ENCODE peak calls at places on chromosomes 1 and 21, in nine cellular contexts. One of them, this sample, is unnamed.

GRCh38 chr1:20521960-20522861 is 14.3 kb upstream of the MUL1 start:
- DNase-seq in effector CD4-positive, alpha-beta T cell: peak; percentile 63
- DNase-seq in stimulated activated naive B cell treated with anti-CD40 and anti-IgM and Interleukin-4, amounts not matched to agents 10 μg/mL and 1 μg/mL and 100 μg/mL, for 72 hours: peak; percentile 41
- DNase-seq in EL: peak; percentile 83
- DNase-seq in OCI-M1: peak; percentile 89
- DNase-seq in globus pallidus: peak; percentile 38
- DNase-seq in fibroblast of lung: peak; percentile 81
- DNase-seq in A172: peak; percentile 55
- DNase-seq in AG09309: peak; percentile 11
- DNase-seq in this sample: peak; percentile 89

GRCh38 chr21:26909972-26910371 is 56.9 kb downstream of the ADAMTS5 start:
- DNase-seq in globus pallidus: no peak
- DNase-seq in EL: peak; percentile 33
- DNase-seq in OCI-M1: no peak
- DNase-seq in stimulated activated naive B cell treated with anti-CD40 and anti-IgM and Interleukin-4, amounts not matched to agents 10 μg/mL and 1 μg/mL and 100 μg/mL, for 72 hours: no peak
- DNase-seq in A172: no peak
- DNase-seq in effector CD4-positive, alpha-beta T cell: no peak
- DNase-seq in AG09309: no peak
- DNase-seq in fibroblast of lung: peak; percentile 9
- DNase-seq in this sample: no peak

GRCh38 chr1:12143631-12144155 is 23.1 kb upstream of the TNFRSF1B start:
- DNase-seq in stimulated activated naive B cell treated with anti-CD40 and anti-IgM and Interleukin-4, amounts not matched to agents 10 μg/mL and 1 μg/mL and 100 μg/mL, for 72 hours: peak; percentile 59
- DNase-seq in A172: peak; percentile 90
- DNase-seq in OCI-M1: peak; percentile 21
- DNase-seq in effector CD4-positive, alpha-beta T cell: no peak
- DNase-seq in globus pallidus: peak; percentile 68
- DNase-seq in EL: peak; percentile 99
- DNase-seq in fibroblast of lung: peak; percentile 95
- DNase-seq in AG09309: peak; percentile 91
- DNase-seq in this sample: peak; percentile 68

GRCh38 chr1:52365091-52365745 is 787 bp downstream of the CC2D1B start:
- DNase-seq in A172: peak; percentile 73
- DNase-seq in fibroblast of lung: peak; percentile 77
- DNase-seq in OCI-M1: peak; percentile 73
- DNase-seq in stimulated activated naive B cell treated with anti-CD40 and anti-IgM and Interleukin-4, amounts not matched to agents 10 μg/mL and 1 μg/mL and 100 μg/mL, for 72 hours: no peak
- DNase-seq in AG09309: peak; percentile 10
- DNase-seq in effector CD4-positive, alpha-beta T cell: no peak
- DNase-seq in EL: peak; percentile 86
- DNase-seq in globus pallidus: peak; percentile 32
- DNase-seq in this sample: peak; percentile 44

GRCh38 chr1:1760715-1761114 is 17.6 kb downstream of the NADK start:
- DNase-seq in AG09309: no peak
- DNase-seq in A172: no peak
- DNase-seq in OCI-M1: no peak
- DNase-seq in effector CD4-positive, alpha-beta T cell: no peak
- DNase-seq in fibroblast of lung: no peak
- DNase-seq in globus pallidus: no peak
- DNase-seq in EL: no peak
- DNase-seq in stimulated activated naive B cell treated with anti-CD40 and anti-IgM and Interleukin-4, amounts not matched to agents 10 μg/mL and 1 μg/mL and 100 μg/mL, for 72 hours: no peak
- DNase-seq in this sample: no peak

GRCh38 chr1:51421961-51422360 is 91.6 kb upstream of the TTC39A start:
- DNase-seq in OCI-M1: peak; percentile 85
- DNase-seq in AG09309: no peak
- DNase-seq in globus pallidus: peak; percentile 64
- DNase-seq in EL: peak; percentile 43
- DNase-seq in effector CD4-positive, alpha-beta T cell: no peak
- DNase-seq in fibroblast of lung: peak; percentile 86
- DNase-seq in A172: peak; percentile 55
- DNase-seq in stimulated activated naive B cell treated with anti-CD40 and anti-IgM and Interleukin-4, amounts not matched to agents 10 μg/mL and 1 μg/mL and 100 μg/mL, for 72 hours: no peak
- DNase-seq in this sample: peak; percentile 60

GRCh38 chr1:24311731-24312130 is 7.4 kb upstream of the GRHL3 start:
- DNase-seq in globus pallidus: no peak
- DNase-seq in fibroblast of lung: no peak
- DNase-seq in AG09309: no peak
- DNase-seq in effector CD4-positive, alpha-beta T cell: no peak
- DNase-seq in EL: no peak
- DNase-seq in OCI-M1: peak; percentile 43
- DNase-seq in A172: no peak
- DNase-seq in stimulated activated naive B cell treated with anti-CD40 and anti-IgM and Interleukin-4, amounts not matched to agents 10 μg/mL and 1 μg/mL and 100 μg/mL, for 72 hours: no peak
- DNase-seq in this sample: no peak

GRCh38 chr21:31554511-31555022 is 104.9 kb upstream of the SOD1 start:
- DNase-seq in AG09309: no peak
- DNase-seq in effector CD4-positive, alpha-beta T cell: no peak
- DNase-seq in OCI-M1: no peak
- DNase-seq in fibroblast of lung: no peak
- DNase-seq in stimulated activated naive B cell treated with anti-CD40 and anti-IgM and Interleukin-4, amounts not matched to agents 10 μg/mL and 1 μg/mL and 100 μg/mL, for 72 hours: no peak
- DNase-seq in globus pallidus: peak; percentile 35
- DNase-seq in A172: peak; percentile 25
- DNase-seq in EL: peak; percentile 55
- DNase-seq in this sample: no peak

GRCh38 chr1:219041141-219041540 is 132.5 kb upstream of the LYPLAL1 start:
- DNase-seq in effector CD4-positive, alpha-beta T cell: no peak
- DNase-seq in A172: peak; percentile 45
- DNase-seq in fibroblast of lung: peak; percentile 89
- DNase-seq in globus pallidus: no peak
- DNase-seq in EL: peak; percentile 78
- DNase-seq in stimulated activated naive B cell treated with anti-CD40 and anti-IgM and Interleukin-4, amounts not matched to agents 10 μg/mL and 1 μg/mL and 100 μg/mL, for 72 hours: no peak
- DNase-seq in AG09309: no peak
- DNase-seq in OCI-M1: peak; percentile 72
- DNase-seq in this sample: no peak

GRCh38 chr1:22318279-22318983 is 133.2 kb upstream of the ZBTB40 start:
- DNase-seq in effector CD4-positive, alpha-beta T cell: no peak
- DNase-seq in A172: no peak
- DNase-seq in EL: peak; percentile 25
- DNase-seq in AG09309: no peak
- DNase-seq in OCI-M1: no peak
- DNase-seq in stimulated activated naive B cell treated with anti-CD40 and anti-IgM and Interleukin-4, amounts not matched to agents 10 μg/mL and 1 μg/mL and 100 μg/mL, for 72 hours: no peak
- DNase-seq in fibroblast of lung: no peak
- DNase-seq in globus pallidus: peak; percentile 5
- DNase-seq in this sample: no peak

GRCh38 chr1:57590978-57591377 is 167.1 kb upstream of the DAB1 start:
- DNase-seq in stimulated activated naive B cell treated with anti-CD40 and anti-IgM and Interleukin-4, amounts not matched to agents 10 μg/mL and 1 μg/mL and 100 μg/mL, for 72 hours: no peak
- DNase-seq in AG09309: no peak
- DNase-seq in OCI-M1: no peak
- DNase-seq in EL: no peak
- DNase-seq in globus pallidus: no peak
- DNase-seq in fibroblast of lung: no peak
- DNase-seq in A172: no peak
- DNase-seq in effector CD4-positive, alpha-beta T cell: no peak
- DNase-seq in this sample: no peak

GRCh38 chr1:85628791-85629531 is 48.4 kb downstream of the CCN1 start:
- DNase-seq in globus pallidus: no peak
- DNase-seq in A172: peak; percentile 75
- DNase-seq in OCI-M1: peak; percentile 73
- DNase-seq in fibroblast of lung: peak; percentile 91
- DNase-seq in AG09309: peak; percentile 82
- DNase-seq in EL: peak; percentile 91
- DNase-seq in stimulated activated naive B cell treated with anti-CD40 and anti-IgM and Interleukin-4, amounts not matched to agents 10 μg/mL and 1 μg/mL and 100 μg/mL, for 72 hours: no peak
- DNase-seq in effector CD4-positive, alpha-beta T cell: no peak
- DNase-seq in this sample: peak; percentile 21

GRCh38 chr1:23422313-23422877 is 2.2 kb downstream of the TCEA3 start:
- DNase-seq in OCI-M1: peak; percentile 60
- DNase-seq in effector CD4-positive, alpha-beta T cell: peak; percentile 18
- DNase-seq in stimulated activated naive B cell treated with anti-CD40 and anti-IgM and Interleukin-4, amounts not matched to agents 10 μg/mL and 1 μg/mL and 100 μg/mL, for 72 hours: no peak
- DNase-seq in globus pallidus: no peak
- DNase-seq in EL: peak; percentile 80
- DNase-seq in A172: peak; percentile 6
- DNase-seq in AG09309: no peak
- DNase-seq in fibroblast of lung: peak; percentile 82
- DNase-seq in this sample: peak; percentile 73

GRCh38 chr1:37158113-37158749 is 123.9 kb upstream of the GRIK3 start:
- DNase-seq in AG09309: no peak
- DNase-seq in EL: no peak
- DNase-seq in A172: no peak
- DNase-seq in effector CD4-positive, alpha-beta T cell: no peak
- DNase-seq in stimulated activated naive B cell treated with anti-CD40 and anti-IgM and Interleukin-4, amounts not matched to agents 10 μg/mL and 1 μg/mL and 100 μg/mL, for 72 hours: no peak
- DNase-seq in fibroblast of lung: no peak
- DNase-seq in OCI-M1: no peak
- DNase-seq in globus pallidus: peak; percentile 90
- DNase-seq in this sample: no peak

GRCh38 chr1:192151176-192151575 is 7.1 kb upstream of the RGS18 start:
- DNase-seq in AG09309: no peak
- DNase-seq in globus pallidus: no peak
- DNase-seq in fibroblast of lung: no peak
- DNase-seq in OCI-M1: no peak
- DNase-seq in A172: no peak
- DNase-seq in effector CD4-positive, alpha-beta T cell: no peak
- DNase-seq in stimulated activated naive B cell treated with anti-CD40 and anti-IgM and Interleukin-4, amounts not matched to agents 10 μg/mL and 1 μg/mL and 100 μg/mL, for 72 hours: no peak
- DNase-seq in EL: no peak
- DNase-seq in this sample: no peak

GRCh38 chr1:207861442-207862177 is 49.3 kb downstream of the CD34 start:
- DNase-seq in fibroblast of lung: no peak
- DNase-seq in EL: no peak
- DNase-seq in stimulated activated naive B cell treated with anti-CD40 and anti-IgM and Interleukin-4, amounts not matched to agents 10 μg/mL and 1 μg/mL and 100 μg/mL, for 72 hours: no peak
- DNase-seq in A172: no peak
- DNase-seq in OCI-M1: no peak
- DNase-seq in AG09309: no peak
- DNase-seq in effector CD4-positive, alpha-beta T cell: no peak
- DNase-seq in globus pallidus: no peak
- DNase-seq in this sample: peak; percentile 70

GRCh38 chr1:43867946-43868740 is 65.5 kb upstream of the ARTN start:
- DNase-seq in A172: no peak
- DNase-seq in globus pallidus: no peak
- DNase-seq in effector CD4-positive, alpha-beta T cell: no peak
- DNase-seq in fibroblast of lung: peak; percentile 91
- DNase-seq in OCI-M1: peak; percentile 51
- DNase-seq in AG09309: no peak
- DNase-seq in EL: peak; percentile 49
- DNase-seq in stimulated activated naive B cell treated with anti-CD40 and anti-IgM and Interleukin-4, amounts not matched to agents 10 μg/mL and 1 μg/mL and 100 μg/mL, for 72 hours: no peak
- DNase-seq in this sample: no peak

GRCh38 chr1:87295720-87296119 is 33.0 kb upstream of the LMO4 start:
- DNase-seq in A172: no peak
- DNase-seq in stimulated activated naive B cell treated with anti-CD40 and anti-IgM and Interleukin-4, amounts not matched to agents 10 μg/mL and 1 μg/mL and 100 μg/mL, for 72 hours: no peak
- DNase-seq in EL: no peak
- DNase-seq in OCI-M1: no peak
- DNase-seq in fibroblast of lung: no peak
- DNase-seq in effector CD4-positive, alpha-beta T cell: no peak
- DNase-seq in AG09309: no peak
- DNase-seq in globus pallidus: no peak
- DNase-seq in this sample: no peak

GRCh38 chr1:226402615-226403521 is 5.0 kb downstream of the PARP1 start:
- DNase-seq in EL: no peak
- DNase-seq in effector CD4-positive, alpha-beta T cell: no peak
- DNase-seq in A172: no peak
- DNase-seq in fibroblast of lung: no peak
- DNase-seq in stimulated activated naive B cell treated with anti-CD40 and anti-IgM and Interleukin-4, amounts not matched to agents 10 μg/mL and 1 μg/mL and 100 μg/mL, for 72 hours: no peak
- DNase-seq in AG09309: no peak
- DNase-seq in OCI-M1: no peak
- DNase-seq in globus pallidus: peak; percentile 95
- DNase-seq in this sample: no peak

This sample was measured in KBM-7.